ENCODE peak calls at places on chromosomes 6 and 20, in four cellular contexts. Z is HepG2, K is WTC11, I is GM12878. L is an unnamed sample.

GRCh38 chr6:36590237-36590636 is 3.9 kb upstream of the SRSF3 start:
- DNase-seq in Z (peak), K (peak), I (no peak), L (no peak)

GRCh38 chr20:23873370-23874015 is 6.1 kb downstream of the CST5 start:
- DNase-seq in Z (no peak), K (no peak), I (no peak), L (no peak)

GRCh38 chr6:130517444-130517931 is 151.7 kb downstream of the TMEM200A start:
- DNase-seq in Z (no peak), K (no peak), I (peak), L (no peak)

GRCh38 chr20:347640-348484 is 951 bp downstream of the NRSN2 start:
- DNase-seq in Z (peak), K (peak), I (peak), L (peak)

GRCh38 chr6:72286911-72287311 is 335.0 kb upstream of the KCNQ5 start:
- DNase-seq in Z (no peak), K (no peak), I (no peak), L (no peak)

GRCh38 chr6:47352169-47352568 is 42.5 kb upstream of the TNFRSF21 start:
- DNase-seq in Z (peak), K (peak), I (no peak), L (peak)

GRCh38 chr6:24799541-24799915 is 811 bp upstream of the ARMH2 start:
- DNase-seq in Z (peak), K (no peak), I (no peak), L (peak)

GRCh38 chr6:113306552-113307145 is 550.5 kb upstream of the MARCKS start:
- DNase-seq in Z (peak), K (peak), I (peak), L (peak)

GRCh38 chr20:5402903-5403531 is 86.3 kb upstream of the PROKR2 start:
- DNase-seq in Z (peak), K (peak), I (no peak), L (peak)

GRCh38 chr20:37225146-37225545 is 36.5 kb downstream of the GHRH start:
- DNase-seq in Z (no peak), K (no peak), I (no peak), L (no peak)

GRCh38 chr20:37804584-37805566 is 98.1 kb upstream of the VSTM2L start:
- DNase-seq in Z (no peak), K (no peak), I (peak), L (no peak)

GRCh38 chr6:16201706-16202105 is 36.7 kb upstream of the GMPR start:
- DNase-seq in Z (peak), K (no peak), I (no peak), L (no peak)

GRCh38 chr20:24149881-24150307 is 161.3 kb upstream of the GGTLC1 start:
- DNase-seq in Z (peak), K (peak), I (no peak), L (peak)

GRCh38 chr6:125868996-125869395 is 78.2 kb downstream of the NCOA7 start:
- DNase-seq in Z (no peak), K (no peak), I (no peak), L (peak)

GRCh38 chr6:158725704-158726103 is 75.8 kb downstream of the SYTL3 start:
- DNase-seq in Z (no peak), K (no peak), I (no peak), L (no peak)

GRCh38 chr20:47304287-47304686 is 52.2 kb downstream of the ZMYND8 start:
- DNase-seq in Z (no peak), K (no peak), I (no peak), L (no peak)

GRCh38 chr6:139605350-139605749 is 230.9 kb upstream of the CITED2 start:
- DNase-seq in Z (no peak), K (no peak), I (no peak), L (no peak)
- TF ChIP-seq ETV6 in Z (no peak), K (no peak), I (no peak), L (no peak)

DNA sequence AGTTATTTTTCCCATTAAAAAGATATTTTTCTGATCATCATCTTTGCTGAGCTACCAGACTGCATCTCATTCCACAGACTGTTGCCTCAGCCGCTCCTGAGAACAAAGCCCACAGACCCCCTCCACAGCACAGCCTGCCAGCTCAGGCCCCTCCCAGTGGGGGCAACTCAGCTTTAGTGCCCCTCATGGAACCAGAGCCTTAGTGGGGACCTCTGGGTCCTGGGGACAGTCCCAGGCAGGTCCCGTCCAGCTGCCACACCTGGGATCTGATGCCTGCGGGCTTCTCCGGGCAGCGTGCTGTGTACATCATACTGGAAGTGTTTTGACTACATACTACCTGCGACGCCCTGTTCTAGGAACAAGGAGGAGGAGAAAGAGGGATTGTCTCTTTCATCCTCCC is 38.4 kb upstream of the QKI start:
- DNase-seq in Z (no peak), K (no peak), I (no peak), L (no peak)
- TF ChIP-seq ETV6 in Z (no peak), K (no peak), I (no peak), L (no peak)

DNA sequence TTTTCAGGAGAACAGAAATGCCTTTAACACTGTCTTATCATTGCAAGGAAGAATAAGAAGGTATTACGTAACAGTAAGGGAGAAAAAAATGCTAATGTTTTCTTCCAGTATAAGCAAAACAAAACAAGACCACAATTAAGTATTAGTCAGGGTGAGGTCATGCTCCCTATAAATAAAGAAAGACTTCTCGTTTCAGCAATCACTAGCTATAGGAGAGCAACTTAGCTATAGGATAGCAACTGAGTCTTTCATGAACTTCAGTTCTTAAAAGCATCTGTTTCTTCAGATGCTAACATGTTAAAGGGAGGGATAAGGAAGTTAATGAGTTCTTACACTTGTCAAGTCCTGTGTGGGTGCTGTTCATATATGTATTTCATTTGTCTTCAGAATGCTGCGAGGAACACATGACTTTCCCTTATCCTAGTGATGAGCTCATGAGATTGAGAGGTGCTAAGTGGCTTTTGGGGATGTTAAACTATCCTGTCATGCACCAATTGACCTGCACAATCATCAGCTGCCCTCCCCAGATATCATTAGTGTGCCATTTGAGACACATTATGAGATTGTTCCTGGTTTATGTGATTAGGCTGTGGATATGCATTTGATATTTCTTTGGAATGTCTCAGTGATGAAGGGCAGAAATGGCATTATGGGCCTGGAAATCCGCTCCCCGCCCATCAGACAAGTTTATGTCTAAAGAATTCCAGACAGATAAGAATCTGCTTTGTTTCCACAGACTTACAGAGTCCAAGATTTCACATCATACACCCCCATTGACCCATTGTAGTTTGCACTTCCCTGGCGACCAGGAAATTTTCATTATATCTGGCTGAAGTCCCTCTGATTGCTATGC is 37.4 kb downstream of the LAMA4 start:
- DNase-seq in Z (no peak), K (no peak), I (no peak), L (no peak)
- TF ChIP-seq ETV6 in Z (no peak), K (no peak), I (no peak), L (no peak)

DNA sequence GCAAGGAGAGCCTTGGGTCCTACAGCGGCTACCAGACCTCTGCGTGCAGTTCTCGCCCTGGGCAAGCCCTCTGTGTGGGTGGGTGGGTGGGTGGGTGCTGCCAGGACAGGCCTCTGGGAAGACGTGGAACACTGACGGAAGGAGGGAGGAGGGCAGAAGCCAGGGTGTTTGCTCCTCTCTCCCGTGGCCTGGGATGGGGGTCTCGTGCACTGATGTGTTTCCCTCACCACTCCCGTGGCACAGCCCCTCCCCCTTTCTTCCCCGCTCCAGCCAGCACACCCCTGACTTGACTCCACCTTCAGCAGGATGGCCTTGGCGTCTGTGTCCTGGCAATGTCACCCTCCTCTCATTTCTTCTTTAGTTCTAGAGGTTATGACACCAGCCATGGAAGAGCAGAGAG is 130.0 kb downstream of the CDH26 start:
- DNase-seq in Z (no peak), K (no peak), I (no peak), L (no peak)
- TF ChIP-seq ETV6 in Z (no peak), K (no peak), I (no peak), L (no peak)

DNA sequence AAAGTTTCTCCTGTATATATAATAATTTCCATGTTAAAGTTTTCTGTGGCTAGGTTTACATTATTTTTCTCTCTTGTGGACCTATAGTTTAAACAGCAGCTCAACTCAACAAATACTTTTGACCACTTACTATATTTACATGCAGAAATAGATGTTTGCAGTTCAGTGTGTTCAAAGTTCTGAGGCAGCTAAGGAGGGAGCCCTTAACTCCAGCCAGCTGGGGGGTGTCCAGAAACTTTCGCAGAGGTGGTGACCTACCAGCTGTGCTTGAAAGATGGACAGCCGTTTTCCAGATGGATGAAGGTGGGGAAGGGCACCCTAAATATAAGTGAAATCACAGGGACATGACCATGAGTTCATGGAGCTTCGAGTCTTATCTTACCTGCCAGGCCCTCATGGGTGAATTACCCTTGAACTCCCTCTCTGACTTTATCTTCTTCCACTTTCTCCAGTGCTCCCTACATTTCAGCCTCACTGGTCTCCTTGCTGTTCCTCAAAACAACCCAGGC is 33.4 kb downstream of the DHX35 start:
- DNase-seq in Z (peak), K (no peak), I (no peak), L (peak)
- TF ChIP-seq ETV6 in Z (no peak), K (no peak), I (no peak), L (no peak)

GRCh38 chr6:156585859-156586258 is 191.3 kb upstream of the ARID1B start:
- DNase-seq in Z (no peak), K (no peak), I (no peak), L (no peak)
- TF ChIP-seq ETV6 in Z (no peak), K (no peak), I (no peak), L (no peak)

GRCh38 chr6:111802720-111803119 is 70.5 kb downstream of the FYN start:
- DNase-seq in Z (no peak), K (no peak), I (no peak), L (no peak)

GRCh38 chr6:111803804-111804203 is 69.4 kb downstream of the FYN start:
- DNase-seq in Z (no peak), K (no peak), I (no peak), L (no peak)

GRCh38 chr6:111803384-111803783 is 69.9 kb downstream of the FYN start:
- DNase-seq in Z (no peak), K (no peak), I (no peak), L (no peak)

GRCh38 chr6:111805511-111806181 is 67.6 kb downstream of the FYN start:
- DNase-seq in Z (no peak), K (no peak), I (peak), L (no peak)

GRCh38 chr6:111804627-111805235 is 68.5 kb downstream of the FYN start:
- DNase-seq in Z (no peak), K (no peak), I (peak), L (peak)
- TF ChIP-seq ETV6 in Z (no peak), K (no peak), I (no peak), L (no peak)

DNA sequence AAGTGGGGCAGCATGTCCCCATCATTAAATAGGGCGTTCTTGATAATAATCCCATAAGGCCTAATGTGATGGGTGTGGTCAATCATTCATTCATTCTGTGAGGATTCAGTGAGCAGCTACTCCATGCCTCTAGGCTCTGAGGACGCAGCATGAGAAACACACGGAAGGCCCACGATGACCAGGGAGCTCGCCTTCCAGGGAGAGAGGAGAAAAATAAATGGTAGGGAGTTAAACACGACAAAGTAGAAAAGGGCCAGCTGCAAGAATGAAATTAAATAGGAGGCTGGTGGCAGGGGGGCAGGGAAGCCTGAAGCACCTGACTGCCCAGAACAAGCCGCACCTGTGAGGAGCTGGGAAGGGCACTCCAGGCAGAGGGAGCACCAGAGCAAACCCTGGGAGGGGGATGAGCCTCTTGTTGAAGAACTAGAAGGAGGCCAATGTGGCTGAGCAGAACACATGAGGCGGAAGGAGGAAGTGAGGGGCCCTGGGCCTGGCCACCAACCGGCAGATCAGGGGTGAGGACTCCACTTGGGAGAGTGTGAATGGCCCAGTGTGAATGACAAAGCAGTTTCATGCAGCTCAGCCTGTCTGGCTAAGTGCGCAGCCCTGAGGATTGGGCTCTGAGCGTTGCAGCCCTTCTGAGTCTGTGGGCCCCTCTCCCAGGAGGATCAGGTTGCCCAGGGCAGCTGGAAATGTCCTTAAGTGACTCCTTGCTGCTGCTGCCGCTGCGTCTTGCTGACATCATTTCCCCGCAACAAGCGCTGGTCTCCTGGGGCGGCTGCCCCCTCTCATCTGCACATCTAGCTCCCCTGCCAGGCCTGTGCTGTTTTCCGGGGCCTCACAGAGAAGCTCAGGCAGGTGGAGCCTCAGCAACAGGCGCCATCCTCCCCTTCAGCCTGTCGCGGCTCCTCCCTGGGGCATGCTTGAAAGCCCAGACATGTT is 99.9 kb downstream of the CDH26 start:
- DNase-seq in Z (no peak), K (peak), I (no peak), L (peak)
- TF ChIP-seq ETV6 in Z (no peak), K (no peak), I (no peak), L (no peak)

DNA sequence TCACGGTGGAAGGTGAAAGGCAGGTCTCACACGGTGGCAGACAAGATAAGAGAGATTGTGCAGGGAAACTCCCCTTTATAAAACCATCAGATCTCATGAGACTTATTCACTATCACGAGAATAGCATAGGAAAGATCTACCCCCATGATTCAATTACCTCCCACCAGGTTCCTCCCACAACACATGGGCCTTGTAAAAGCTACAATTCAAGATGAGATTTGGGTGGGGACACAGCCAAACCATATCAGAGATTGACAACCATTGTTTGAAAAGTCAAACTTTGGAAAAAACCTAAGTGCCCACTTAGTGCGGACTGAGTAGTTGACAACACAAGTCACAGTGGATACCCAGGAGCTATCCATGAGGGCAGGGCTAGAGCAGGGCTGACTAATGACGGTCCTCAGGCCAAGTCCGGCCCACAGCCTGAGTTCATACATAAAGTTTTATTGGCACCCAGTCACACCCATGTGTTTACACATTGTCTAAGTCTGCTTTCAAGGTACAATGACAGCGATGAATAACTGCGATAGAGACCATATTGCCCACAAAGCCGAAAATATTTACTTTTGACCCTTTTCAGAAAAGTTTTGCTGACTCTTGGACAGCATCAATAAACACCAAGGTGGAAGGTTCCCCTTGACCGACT is 33.8 kb upstream of the PMEPA1 start:
- DNase-seq in Z (no peak), K (no peak), I (no peak), L (no peak)
- TF ChIP-seq ETV6 in Z (no peak), K (no peak), I (no peak), L (no peak)

GRCh38 chr20:45342863-45343444 is 5.3 kb downstream of the SDC4 start:
- DNase-seq in Z (no peak), K (no peak), I (no peak), L (no peak)
- TF ChIP-seq ETV6 in Z (no peak), K (no peak), I (no peak), L (no peak)

L was measured in K562.